ENCODE peak calls at places on chromosomes 1 and 21, in ten cellular contexts. H is substantia nigra; N is GM10248; S is heart right ventricle; G is left cardiac atrium; Q is DMS153; V is pancreas; O is ACHN; B is NCI-H2081; F is stimulated activated CD8-positive, alpha-beta memory T cell treated with anti-CD3 and anti-CD28 coated beads, Interleukin-4, amount 100 ng/mL, for 24 hours. Z is an unnamed sample.

GRCh38 chr1:53156783-53157182 is 14.3 kb upstream of the SLC1A7 start:
- DNase-seq in Q (no peak), F (no peak), H (no peak), S (no peak), V (no peak), B (no peak), O (no peak), N (no peak), G (no peak), Z (no peak)

GRCh38 chr21:37800496-37801061 is 115.7 kb downstream of the KCNJ6 start:
- DNase-seq in N (no peak), H (no peak), O (no peak), F (no peak), G (no peak), V (no peak), B (no peak), S (no peak), Q (no peak), Z (no peak)

GRCh38 chr1:156291226-156292061 is 4.0 kb downstream of the GLMP start:
- DNase-seq in B (peak), Q (peak), O (peak), F (peak), N (peak), G (peak), H (peak), V (peak), S (peak), Z (peak)

GRCh38 chr1:209746469-209747269 is 9.2 kb upstream of the TRAF3IP3 start:
- DNase-seq in B (no peak), Q (no peak), S (no peak), G (no peak), N (no peak), O (no peak), H (no peak), F (no peak), V (no peak), Z (no peak)

GRCh38 chr1:94020764-94021579 is 100.0 kb downstream of the ABCA4 start:
- DNase-seq in O (no peak), F (no peak), G (no peak), H (no peak), S (no peak), B (no peak), Q (no peak), V (no peak), N (no peak), Z (no peak)

GRCh38 chr1:94325379-94326302 is 88.3 kb upstream of the ARHGAP29 start:
- DNase-seq in F (no peak), O (peak), N (no peak), G (no peak), H (no peak), S (no peak), V (peak), B (peak), Q (no peak), Z (no peak)

GRCh38 chr1:156766288-156767100 is 841 bp upstream of the PRCC start:
- DNase-seq in H (no peak), F (no peak), V (no peak), O (peak), G (no peak), N (no peak), Q (no peak), S (peak), B (no peak), Z (no peak)

GRCh38 chr1:242811092-242811840 is 286.8 kb upstream of the PLD5 start:
- DNase-seq in G (no peak), F (no peak), V (no peak), H (no peak), Q (no peak), B (no peak), S (no peak), N (no peak), O (no peak), Z (no peak)

GRCh38 chr1:89959070-89959654 is 35.7 kb upstream of the ZNF326 start:
- DNase-seq in F (no peak), B (no peak), N (no peak), G (no peak), V (no peak), S (no peak), O (no peak), H (no peak), Q (no peak), Z (no peak)

GRCh38 chr1:243946253-243946652 is 96.2 kb upstream of the AKT3 start:
- DNase-seq in S (no peak), N (no peak), B (no peak), H (no peak), F (no peak), Q (no peak), G (no peak), V (no peak), O (no peak), Z (no peak)